ENCODE peak calls at places on chromosome 2, in ten cellular contexts. One of them, this sample, is unnamed.

GRCh38 chr2:226154610-226155009 is 645.0 kb downstream of the IRS1 start:
- DNase-seq in lower leg skin: no peak
- DNase-seq in fibroblast of villous mesenchyme: no peak
- DNase-seq in astrocyte of the spinal cord: no peak
- DNase-seq in choroid plexus epithelial cell: no peak
- DNase-seq in PC-9: no peak
- DNase-seq in AG09309: no peak
- DNase-seq in tibial artery: no peak
- DNase-seq in Panc1: no peak
- DNase-seq in astrocyte: no peak
- DNase-seq in this sample: no peak

GRCh38 chr2:31324000-31324633 is 90.2 kb downstream of the EHD3 start:
- DNase-seq in lower leg skin: no peak
- DNase-seq in fibroblast of villous mesenchyme: peak; percentile 37
- DNase-seq in astrocyte of the spinal cord: no peak
- DNase-seq in choroid plexus epithelial cell: peak; percentile 30
- DNase-seq in PC-9: peak; percentile 65
- DNase-seq in AG09309: no peak
- DNase-seq in tibial artery: no peak
- DNase-seq in Panc1: no peak
- DNase-seq in astrocyte: no peak
- DNase-seq in this sample: no peak

GRCh38 chr2:168181825-168182224 is 65.6 kb downstream of the STK39 start:
- DNase-seq in lower leg skin: no peak
- DNase-seq in fibroblast of villous mesenchyme: no peak
- DNase-seq in astrocyte of the spinal cord: no peak
- DNase-seq in choroid plexus epithelial cell: no peak
- DNase-seq in PC-9: no peak
- DNase-seq in AG09309: no peak
- DNase-seq in tibial artery: no peak
- DNase-seq in Panc1: no peak
- DNase-seq in astrocyte: no peak
- DNase-seq in this sample: no peak

GRCh38 chr2:171390941-171391516 is 42.8 kb downstream of the METTL8 start:
- DNase-seq in lower leg skin: no peak
- DNase-seq in fibroblast of villous mesenchyme: peak; percentile 37
- DNase-seq in astrocyte of the spinal cord: peak; percentile 87
- DNase-seq in choroid plexus epithelial cell: peak; percentile 59
- DNase-seq in PC-9: peak; percentile 92
- DNase-seq in AG09309: peak; percentile 37
- DNase-seq in tibial artery: no peak
- DNase-seq in Panc1: no peak
- DNase-seq in astrocyte: peak; percentile 89
- DNase-seq in this sample: no peak

GRCh38 chr2:225995788-225996476 is 596.4 kb downstream of the NYAP2 start:
- DNase-seq in lower leg skin: no peak
- DNase-seq in fibroblast of villous mesenchyme: peak; percentile 72
- DNase-seq in astrocyte of the spinal cord: peak; percentile 55
- DNase-seq in choroid plexus epithelial cell: peak; percentile 72
- DNase-seq in PC-9: no peak
- DNase-seq in AG09309: peak; percentile 18
- DNase-seq in tibial artery: no peak
- DNase-seq in Panc1: no peak
- DNase-seq in astrocyte: peak; percentile 65
- DNase-seq in this sample: no peak

GRCh38 chr2:172081248-172082022 is 3.9 kb upstream of the DLX1 start:
- DNase-seq in lower leg skin: peak; percentile 11
- DNase-seq in fibroblast of villous mesenchyme: no peak
- DNase-seq in astrocyte of the spinal cord: no peak
- DNase-seq in choroid plexus epithelial cell: no peak
- DNase-seq in PC-9: no peak
- DNase-seq in AG09309: no peak
- DNase-seq in tibial artery: no peak
- DNase-seq in Panc1: no peak
- DNase-seq in astrocyte: no peak
- DNase-seq in this sample: no peak

GRCh38 chr2:19020144-19021099 is 338.0 kb downstream of the OSR1 start:
- DNase-seq in lower leg skin: no peak
- DNase-seq in fibroblast of villous mesenchyme: no peak
- DNase-seq in astrocyte of the spinal cord: no peak
- DNase-seq in choroid plexus epithelial cell: peak; percentile 14
- DNase-seq in PC-9: no peak
- DNase-seq in AG09309: no peak
- DNase-seq in tibial artery: no peak
- DNase-seq in Panc1: no peak
- DNase-seq in astrocyte: no peak
- DNase-seq in this sample: no peak

GRCh38 chr2:186098821-186099220 is 360.2 kb downstream of the FSIP2 start:
- DNase-seq in lower leg skin: no peak
- DNase-seq in fibroblast of villous mesenchyme: no peak
- DNase-seq in astrocyte of the spinal cord: peak; percentile 58
- DNase-seq in choroid plexus epithelial cell: peak; percentile 23
- DNase-seq in PC-9: no peak
- DNase-seq in AG09309: no peak
- DNase-seq in tibial artery: no peak
- DNase-seq in Panc1: no peak
- DNase-seq in astrocyte: peak; percentile 78
- DNase-seq in this sample: no peak

GRCh38 chr2:226215902-226216503 is 583.6 kb downstream of the IRS1 start:
- DNase-seq in lower leg skin: peak; percentile 43
- DNase-seq in fibroblast of villous mesenchyme: peak; percentile 67
- DNase-seq in astrocyte of the spinal cord: peak; percentile 61
- DNase-seq in choroid plexus epithelial cell: peak; percentile 78
- DNase-seq in PC-9: no peak
- DNase-seq in AG09309: peak; percentile 8
- DNase-seq in tibial artery: no peak
- DNase-seq in Panc1: peak; percentile 18
- DNase-seq in astrocyte: peak; percentile 12
- DNase-seq in this sample: no peak

GRCh38 chr2:239194731-239195317 is 206.0 kb downstream of the HDAC4 start:
- DNase-seq in lower leg skin: no peak
- DNase-seq in fibroblast of villous mesenchyme: no peak
- DNase-seq in astrocyte of the spinal cord: no peak
- DNase-seq in choroid plexus epithelial cell: peak; percentile 10
- DNase-seq in PC-9: no peak
- DNase-seq in AG09309: no peak
- DNase-seq in tibial artery: peak; percentile 59
- DNase-seq in Panc1: no peak
- DNase-seq in astrocyte: no peak
- DNase-seq in this sample: no peak

GRCh38 chr2:217932661-217933325 is 70.0 kb downstream of the TNS1 start:
- DNase-seq in lower leg skin: no peak
- DNase-seq in fibroblast of villous mesenchyme: no peak
- DNase-seq in astrocyte of the spinal cord: no peak
- DNase-seq in choroid plexus epithelial cell: no peak
- DNase-seq in PC-9: no peak
- DNase-seq in AG09309: no peak
- DNase-seq in tibial artery: no peak
- DNase-seq in Panc1: no peak
- DNase-seq in astrocyte: peak; percentile 64
- DNase-seq in this sample: no peak

GRCh38 chr2:240461471-240462072 is 26.1 kb downstream of the GPC1 start:
- DNase-seq in lower leg skin: no peak
- DNase-seq in fibroblast of villous mesenchyme: no peak
- DNase-seq in astrocyte of the spinal cord: no peak
- DNase-seq in choroid plexus epithelial cell: no peak
- DNase-seq in PC-9: no peak
- DNase-seq in AG09309: no peak
- DNase-seq in tibial artery: peak; percentile 61
- DNase-seq in Panc1: no peak
- DNase-seq in astrocyte: no peak
- DNase-seq in this sample: no peak

GRCh38 chr2:58926112-58926511 is 685.0 kb upstream of the FANCL start:
- DNase-seq in lower leg skin: no peak
- DNase-seq in fibroblast of villous mesenchyme: no peak
- DNase-seq in astrocyte of the spinal cord: no peak
- DNase-seq in choroid plexus epithelial cell: no peak
- DNase-seq in PC-9: no peak
- DNase-seq in AG09309: no peak
- DNase-seq in tibial artery: no peak
- DNase-seq in Panc1: no peak
- DNase-seq in astrocyte: no peak
- DNase-seq in this sample: no peak

GRCh38 chr2:149562304-149562703 is 25.3 kb downstream of the MMADHC start:
- DNase-seq in lower leg skin: no peak
- DNase-seq in fibroblast of villous mesenchyme: peak; percentile 65
- DNase-seq in astrocyte of the spinal cord: peak; percentile 56
- DNase-seq in choroid plexus epithelial cell: peak; percentile 67
- DNase-seq in PC-9: peak; percentile 56
- DNase-seq in AG09309: no peak
- DNase-seq in tibial artery: no peak
- DNase-seq in Panc1: no peak
- DNase-seq in astrocyte: no peak
- DNase-seq in this sample: no peak

DNA sequence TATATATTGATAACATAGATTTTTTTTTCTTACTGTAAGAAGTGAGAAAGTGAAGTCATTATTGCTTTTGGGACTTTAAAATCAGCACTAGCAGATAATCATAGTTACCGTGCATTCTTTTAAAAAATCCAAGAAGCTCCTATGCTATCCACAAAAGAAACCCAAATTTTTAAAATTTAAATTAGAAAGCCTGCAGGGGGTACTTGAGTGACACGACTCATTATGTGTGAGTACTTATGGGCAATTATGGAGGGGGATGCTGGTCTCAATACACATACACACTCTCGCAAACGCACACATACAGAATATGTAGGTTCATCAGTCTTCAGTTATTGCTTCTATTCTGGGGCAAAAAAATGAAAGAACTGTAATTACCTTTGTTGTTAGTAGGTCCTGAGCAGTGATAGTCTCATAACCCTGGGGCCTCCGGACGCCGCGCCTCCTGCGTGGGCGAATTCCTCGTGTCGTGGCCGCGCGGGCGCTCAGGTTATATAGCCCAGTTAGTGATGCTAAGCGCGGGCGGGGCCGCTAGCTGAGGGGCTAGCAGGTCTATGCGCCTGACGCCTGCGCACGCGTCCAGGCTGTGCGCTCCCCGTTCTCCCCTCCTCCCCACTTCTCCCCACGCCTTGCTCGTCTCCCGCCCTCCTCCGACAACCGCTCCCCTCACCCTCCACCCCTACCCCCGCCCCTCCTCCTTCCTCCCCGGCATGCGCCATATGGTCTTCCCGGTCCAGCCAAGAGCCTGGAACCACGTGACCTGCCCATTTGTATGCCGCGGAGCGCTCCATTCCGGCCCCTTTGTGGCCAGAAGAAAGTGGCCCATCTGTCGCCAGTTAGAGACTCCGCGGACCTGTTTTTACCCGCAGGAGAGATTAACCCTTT is at the start of gene NEUROD1:
- DNase-seq in lower leg skin: no peak
- DNase-seq in fibroblast of villous mesenchyme: no peak
- DNase-seq in astrocyte of the spinal cord: no peak
- DNase-seq in choroid plexus epithelial cell: no peak
- DNase-seq in PC-9: no peak
- DNase-seq in AG09309: no peak
- DNase-seq in tibial artery: no peak
- DNase-seq in Panc1: no peak
- DNase-seq in astrocyte: no peak
- DNase-seq in this sample: no peak
- H3K4me3 ChIP-seq in lower leg skin: no peak within 1 kb of the TSS
- H3K4me3 ChIP-seq in fibroblast of villous mesenchyme: no peak within 1 kb of the TSS
- H3K4me3 ChIP-seq in astrocyte of the spinal cord: no peak within 1 kb of the TSS
- H3K4me3 ChIP-seq in choroid plexus epithelial cell: no peak within 1 kb of the TSS
- H3K4me3 ChIP-seq in PC-9: no peak within 1 kb of the TSS
- H3K4me3 ChIP-seq in AG09309: peak within 1 kb of the TSS; percentile 14
- H3K4me3 ChIP-seq in tibial artery: peak within 1 kb of the TSS; percentile 14
- H3K4me3 ChIP-seq in Panc1: peak within 1 kb of the TSS; percentile 39
- H3K4me3 ChIP-seq in astrocyte: peak within 1 kb of the TSS; percentile 1
- H3K4me3 ChIP-seq in this sample: no peak within 1 kb of the TSS

GRCh38 chr2:1656326-1656960 is 87.9 kb downstream of the PXDN start:
- DNase-seq in lower leg skin: no peak
- DNase-seq in fibroblast of villous mesenchyme: no peak
- DNase-seq in astrocyte of the spinal cord: no peak
- DNase-seq in choroid plexus epithelial cell: no peak
- DNase-seq in PC-9: no peak
- DNase-seq in AG09309: no peak
- DNase-seq in tibial artery: no peak
- DNase-seq in Panc1: no peak
- DNase-seq in astrocyte: no peak
- DNase-seq in this sample: no peak
- TF ChIP-seq CTCF in lower leg skin: no peak
- TF ChIP-seq CTCF in fibroblast of villous mesenchyme: peak; percentile 6
- TF ChIP-seq CTCF in astrocyte of the spinal cord: peak; percentile 5
- TF ChIP-seq CTCF in choroid plexus epithelial cell: peak; percentile 11
- TF ChIP-seq CTCF in PC-9: no peak
- TF ChIP-seq CTCF in AG09309: no peak
- TF ChIP-seq CTCF in tibial artery: no peak
- TF ChIP-seq CTCF in Panc1: no peak
- TF ChIP-seq CTCF in astrocyte: no peak
- TF ChIP-seq CTCF in this sample: no peak

GRCh38 chr2:113275556-113276215 is 3.0 kb downstream of the PAX8 start:
- DNase-seq in lower leg skin: no peak
- DNase-seq in fibroblast of villous mesenchyme: no peak
- DNase-seq in astrocyte of the spinal cord: no peak
- DNase-seq in choroid plexus epithelial cell: no peak
- DNase-seq in PC-9: no peak
- DNase-seq in AG09309: no peak
- DNase-seq in tibial artery: no peak
- DNase-seq in Panc1: no peak
- DNase-seq in astrocyte: no peak
- DNase-seq in this sample: no peak
- H3K4me3 ChIP-seq in lower leg skin: no peak overlapping the region
- H3K4me3 ChIP-seq in fibroblast of villous mesenchyme: no peak overlapping the region
- H3K4me3 ChIP-seq in astrocyte of the spinal cord: peak overlapping the region; percentile 8
- H3K4me3 ChIP-seq in choroid plexus epithelial cell: no peak overlapping the region
- H3K4me3 ChIP-seq in PC-9: no peak overlapping the region
- H3K4me3 ChIP-seq in AG09309: no peak overlapping the region
- H3K4me3 ChIP-seq in tibial artery: no peak overlapping the region
- H3K4me3 ChIP-seq in Panc1: no peak overlapping the region
- H3K4me3 ChIP-seq in astrocyte: no peak overlapping the region
- H3K4me3 ChIP-seq in this sample: no peak overlapping the region

DNA sequence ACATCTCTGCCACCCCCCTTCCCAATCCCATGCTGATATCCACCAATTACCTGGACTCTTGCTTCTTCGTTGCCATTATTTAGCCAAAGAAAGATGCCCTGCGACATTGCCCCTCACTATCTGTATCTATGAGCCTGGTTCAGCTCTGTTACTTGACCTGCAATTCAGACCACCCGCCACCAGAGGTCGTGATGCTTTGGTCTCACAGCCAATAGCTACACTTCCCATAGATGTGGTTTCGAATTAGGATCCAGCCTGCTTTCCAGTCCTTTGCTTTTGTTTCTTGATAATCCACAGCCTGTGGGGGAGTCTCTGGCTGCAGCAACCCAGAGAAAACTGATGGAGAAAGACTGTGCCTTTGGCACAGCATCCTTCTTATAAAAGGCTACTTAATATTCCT is 239.4 kb downstream of the KLHL29 start:
- DNase-seq in lower leg skin: no peak
- DNase-seq in fibroblast of villous mesenchyme: no peak
- DNase-seq in astrocyte of the spinal cord: no peak
- DNase-seq in choroid plexus epithelial cell: peak; percentile 19
- DNase-seq in PC-9: no peak
- DNase-seq in AG09309: no peak
- DNase-seq in tibial artery: no peak
- DNase-seq in Panc1: no peak
- DNase-seq in astrocyte: no peak
- DNase-seq in this sample: no peak
- TF ChIP-seq CTCF in lower leg skin: no peak
- TF ChIP-seq CTCF in fibroblast of villous mesenchyme: peak; percentile 48
- TF ChIP-seq CTCF in astrocyte of the spinal cord: peak; percentile 55
- TF ChIP-seq CTCF in choroid plexus epithelial cell: peak; percentile 70
- TF ChIP-seq CTCF in PC-9: peak; percentile 73
- TF ChIP-seq CTCF in AG09309: peak; percentile 44
- TF ChIP-seq CTCF in tibial artery: peak; percentile 24
- TF ChIP-seq CTCF in Panc1: peak; percentile 86
- TF ChIP-seq CTCF in astrocyte: peak; percentile 36
- TF ChIP-seq CTCF in this sample: peak; percentile 56